ENCODE peak calls at places on chromosomes 4 and X, in seven cellular contexts. S is substantia nigra; J is stimulated activated CD4-positive, alpha-beta T cell treated with anti-CD3 and anti-CD28 coated beads, TNF-alpha, amount 100 ng/mL, for 24 hours; H is left ventricle myocardium superior; B is M059J; G is activated CD4-positive, alpha-beta T cell treated with anti-CD3 and anti-CD28 coated beads, Interleukin-2, amount 10 ng/mL, durations not matched to agents 7 days and 5 days; A is NCI-H510A treated with DMSO at 0.1 percent for 48 hours. Y is an unnamed sample.

GRCh38 chr4:163191999-163192398 is 25.3 kb upstream of the NAF1 start:
- DNase-seq in S (no peak), J (no peak), H (no peak), B (peak), G (no peak), A (no peak), Y (no peak)

GRCh38 chr4:174794706-174795105 is 34.3 kb downstream of the GLRA3 start:
- DNase-seq in S (no peak), J (no peak), H (no peak), B (peak), G (no peak), A (peak), Y (no peak)

GRCh38 chr4:1337951-1338751 is 8.9 kb upstream of the UVSSA start:
- DNase-seq in S (no peak), J (no peak), H (no peak), B (no peak), G (no peak), A (no peak), Y (no peak)

GRCh38 chr4:158949094-158949493 is 153.8 kb upstream of the RAPGEF2 start:
- DNase-seq in S (no peak), J (no peak), H (no peak), B (peak), G (no peak), A (no peak), Y (peak)

GRCh38 chr4:78410651-78411050 is 140.9 kb upstream of the ANXA3 start:
- DNase-seq in S (no peak), J (no peak), H (no peak), B (no peak), G (no peak), A (no peak), Y (no peak)

GRCh38 chr4:176547005-176547404 is 227.2 kb downstream of the SPCS3 start:
- DNase-seq in S (no peak), J (no peak), H (no peak), B (peak), G (no peak), A (no peak), Y (peak)

GRCh38 chrX:57918750-57919436 is 8.6 kb upstream of the ZXDA start:
- DNase-seq in S (peak), J (no peak), H (peak), B (peak), G (peak), A (no peak), Y (peak)

GRCh38 chr4:86306816-86307215 is 53.0 kb downstream of the MAPK10 start:
- DNase-seq in S (no peak), J (no peak), H (no peak), B (peak), G (no peak), A (no peak), Y (peak)

GRCh38 chr4:141311805-141312204 is 91.1 kb downstream of the ZNF330 start:
- DNase-seq in S (no peak), J (no peak), H (no peak), B (no peak), G (no peak), A (no peak), Y (no peak)

GRCh38 chrX:49725923-49726904 is 30.4 kb upstream of the PAGE1 start:
- DNase-seq in S (no peak), J (no peak), H (no peak), B (no peak), G (no peak), A (no peak), Y (no peak)